ENCODE peak calls at places on chromosomes 16 and 17, in six cellular contexts. One of them, this sample, is unnamed.

GRCh38 chr16:57903656-57904055 is 67.3 kb downstream of the CNGB1 start:
- DNase-seq in fibroblast of lung: no peak
- DNase-seq in neural progenitor cell: no peak
- DNase-seq in GM23248: no peak
- DNase-seq in PC-9: no peak
- DNase-seq in GM12878: no peak
- DNase-seq in this sample: no peak

GRCh38 chr17:82483204-82483660 is 24.7 kb downstream of the NARF start:
- DNase-seq in GM12878: no peak
- DNase-seq in neural progenitor cell: no peak
- DNase-seq in GM23248: no peak
- DNase-seq in fibroblast of lung: no peak
- DNase-seq in PC-9: no peak
- DNase-seq in this sample: peak; percentile 34

GRCh38 chr17:40552806-40553693 is 12.2 kb downstream of the CCR7 start:
- DNase-seq in PC-9: no peak
- DNase-seq in fibroblast of lung: peak; percentile 43
- DNase-seq in neural progenitor cell: no peak
- DNase-seq in GM23248: peak; percentile 47
- DNase-seq in GM12878: no peak
- DNase-seq in this sample: no peak

GRCh38 chr17:38465420-38466345 is 37.4 kb downstream of the ARHGAP23 start:
- DNase-seq in neural progenitor cell: no peak
- DNase-seq in PC-9: no peak
- DNase-seq in GM12878: no peak
- DNase-seq in fibroblast of lung: peak; percentile 84
- DNase-seq in GM23248: peak; percentile 96
- DNase-seq in this sample: peak; percentile 98

GRCh38 chr16:15484662-15485061 is 50.3 kb downstream of the BMERB1 start:
- DNase-seq in neural progenitor cell: no peak
- DNase-seq in fibroblast of lung: peak; percentile 69
- DNase-seq in GM23248: peak; percentile 33
- DNase-seq in PC-9: peak; percentile 60
- DNase-seq in GM12878: no peak
- DNase-seq in this sample: no peak

GRCh38 chr17:17784599-17785264 is 52.1 kb downstream of the SREBF1 start:
- DNase-seq in GM12878: no peak
- DNase-seq in GM23248: peak; percentile 60
- DNase-seq in PC-9: no peak
- DNase-seq in fibroblast of lung: no peak
- DNase-seq in neural progenitor cell: peak; percentile 56
- DNase-seq in this sample: no peak

GRCh38 chr16:11162571-11163268 is 93.3 kb downstream of the SOCS1 start:
- DNase-seq in PC-9: peak; percentile 19
- DNase-seq in fibroblast of lung: no peak
- DNase-seq in GM23248: no peak
- DNase-seq in GM12878: no peak
- DNase-seq in neural progenitor cell: no peak
- DNase-seq in this sample: peak; percentile 46

GRCh38 chr17:46045639-46046038 is 46.6 kb downstream of the STH start:
- DNase-seq in neural progenitor cell: no peak
- DNase-seq in GM12878: no peak
- DNase-seq in fibroblast of lung: peak; percentile 15
- DNase-seq in GM23248: no peak
- DNase-seq in PC-9: no peak
- DNase-seq in this sample: no peak

GRCh38 chr17:55056530-55056929 is 88.0 kb downstream of the STXBP4 start:
- DNase-seq in GM23248: no peak
- DNase-seq in GM12878: no peak
- DNase-seq in PC-9: peak; percentile 70
- DNase-seq in fibroblast of lung: peak; percentile 30
- DNase-seq in neural progenitor cell: no peak
- DNase-seq in this sample: no peak

GRCh38 chr16:87669672-87670071 is 67.4 kb downstream of the JPH3 start:
- DNase-seq in PC-9: no peak
- DNase-seq in neural progenitor cell: no peak
- DNase-seq in fibroblast of lung: no peak
- DNase-seq in GM12878: no peak
- DNase-seq in GM23248: no peak
- DNase-seq in this sample: no peak

GRCh38 chr17:67013891-67014290 is 30.5 kb upstream of the CACNG1 start:
- DNase-seq in neural progenitor cell: no peak
- DNase-seq in fibroblast of lung: no peak
- DNase-seq in PC-9: no peak
- DNase-seq in GM12878: no peak
- DNase-seq in GM23248: no peak
- DNase-seq in this sample: no peak

GRCh38 chr16:56844056-56844455 is 21.0 kb upstream of the SLC12A3 start:
- DNase-seq in neural progenitor cell: no peak
- DNase-seq in fibroblast of lung: no peak
- DNase-seq in GM23248: no peak
- DNase-seq in GM12878: no peak
- DNase-seq in PC-9: no peak
- DNase-seq in this sample: no peak

GRCh38 chr17:73731733-73732132 is 87.5 kb upstream of the SDK2 start:
- DNase-seq in GM23248: no peak
- DNase-seq in GM12878: no peak
- DNase-seq in PC-9: no peak
- DNase-seq in fibroblast of lung: no peak
- DNase-seq in neural progenitor cell: no peak
- DNase-seq in this sample: peak; percentile 66

GRCh38 chr17:74831442-74832146 is 28.1 kb downstream of the GRIN2C start:
- DNase-seq in GM12878: no peak
- DNase-seq in GM23248: no peak
- DNase-seq in neural progenitor cell: no peak
- DNase-seq in PC-9: no peak
- DNase-seq in fibroblast of lung: no peak
- DNase-seq in this sample: no peak

GRCh38 chr16:67521095-67521804 is 7.4 kb upstream of the RIPOR1 start:
- DNase-seq in GM23248: peak; percentile 97
- DNase-seq in neural progenitor cell: peak; percentile 98
- DNase-seq in GM12878: peak; percentile 87
- DNase-seq in fibroblast of lung: peak; percentile 88
- DNase-seq in PC-9: peak; percentile 82
- DNase-seq in this sample: peak; percentile 98

GRCh38 chr17:18626152-18626870 is 17.9 kb downstream of the TBC1D28 start:
- DNase-seq in PC-9: no peak
- DNase-seq in GM23248: no peak
- DNase-seq in fibroblast of lung: no peak
- DNase-seq in GM12878: no peak
- DNase-seq in neural progenitor cell: no peak
- DNase-seq in this sample: peak; percentile 32

GRCh38 chr17:79820959-79821330 is 18.3 kb downstream of the CBX4 start:
- DNase-seq in PC-9: no peak
- DNase-seq in GM23248: no peak
- DNase-seq in fibroblast of lung: no peak
- DNase-seq in GM12878: no peak
- DNase-seq in neural progenitor cell: no peak
- DNase-seq in this sample: no peak

GRCh38 chr17:66964930-66965800 is 658 bp downstream of the CACNG4 start:
- DNase-seq in GM12878: no peak
- DNase-seq in GM23248: no peak
- DNase-seq in neural progenitor cell: peak; percentile 74
- DNase-seq in fibroblast of lung: no peak
- DNase-seq in PC-9: no peak
- DNase-seq in this sample: peak; percentile 90

GRCh38 chr16:20300312-20301097 is 26.8 kb downstream of the GP2 start:
- DNase-seq in PC-9: no peak
- DNase-seq in fibroblast of lung: peak; percentile 7
- DNase-seq in GM12878: peak; percentile 46
- DNase-seq in neural progenitor cell: peak; percentile 79
- DNase-seq in GM23248: peak; percentile 73
- DNase-seq in this sample: peak; percentile 81

GRCh38 chr17:57215317-57215716 is 41.0 kb upstream of the MSI2 start:
- DNase-seq in fibroblast of lung: peak; percentile 12
- DNase-seq in GM23248: no peak
- DNase-seq in GM12878: no peak
- DNase-seq in neural progenitor cell: no peak
- DNase-seq in PC-9: peak; percentile 58
- DNase-seq in this sample: no peak

GRCh38 chr17:40612510-40613244 is 34.9 kb downstream of the SMARCE1 start:
- DNase-seq in neural progenitor cell: no peak
- DNase-seq in GM12878: no peak
- DNase-seq in PC-9: no peak
- DNase-seq in fibroblast of lung: no peak
- DNase-seq in GM23248: peak; percentile 12
- DNase-seq in this sample: no peak

GRCh38 chr16:63289834-63290460 is 1253.7 kb upstream of the CDH8 start:
- DNase-seq in fibroblast of lung: peak; percentile 1
- DNase-seq in GM23248: peak; percentile 38
- DNase-seq in PC-9: no peak
- DNase-seq in neural progenitor cell: peak; percentile 75
- DNase-seq in GM12878: no peak
- DNase-seq in this sample: peak; percentile 14

GRCh38 chr16:11705311-11705710 is 37.1 kb downstream of the SNN start:
- DNase-seq in PC-9: no peak
- DNase-seq in GM23248: no peak
- DNase-seq in neural progenitor cell: no peak
- DNase-seq in GM12878: no peak
- DNase-seq in fibroblast of lung: no peak
- DNase-seq in this sample: no peak

DNA sequence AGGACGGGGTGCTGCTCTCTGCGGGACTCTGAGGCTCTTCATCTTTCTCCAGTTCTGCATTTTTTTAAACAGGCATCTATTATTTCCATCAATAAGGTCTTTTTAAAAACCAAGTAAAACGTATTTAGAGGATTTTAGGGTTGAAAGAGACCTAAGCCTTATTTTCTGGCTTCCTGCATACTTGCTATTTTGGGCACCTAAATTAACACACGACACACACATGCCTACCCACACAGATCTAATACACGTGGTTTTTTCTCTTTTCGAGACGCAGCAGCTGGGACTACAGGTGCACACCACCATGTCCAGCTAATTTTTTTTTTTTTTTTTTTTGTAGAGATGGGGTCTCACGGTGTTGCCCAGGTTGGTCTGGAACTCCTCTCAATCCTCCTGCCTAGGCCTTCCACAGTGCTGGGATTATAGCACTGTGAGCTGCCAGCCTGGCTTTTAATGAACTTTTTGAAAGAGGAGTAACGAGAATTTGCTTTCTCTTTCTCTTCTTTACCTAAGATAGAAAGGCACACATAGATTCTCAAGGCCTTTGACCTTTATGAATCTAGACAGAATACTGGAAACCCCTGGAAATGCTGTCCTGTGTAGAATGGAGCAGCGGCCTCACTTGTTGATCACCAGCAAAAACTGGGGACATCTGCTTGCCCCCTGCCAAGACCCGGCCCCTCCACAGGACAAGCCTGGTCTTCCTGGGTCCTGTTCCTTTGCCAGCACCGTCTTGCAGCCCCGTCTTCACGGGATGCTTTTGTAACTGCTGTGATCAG is 13.8 kb downstream of the DNAAF8 start:
- DNase-seq in fibroblast of lung: no peak
- DNase-seq in PC-9: no peak
- DNase-seq in GM12878: no peak
- DNase-seq in neural progenitor cell: no peak
- DNase-seq in GM23248: no peak
- DNase-seq in this sample: peak; percentile 68
- H2AFZ ChIP-seq in fibroblast of lung: no peak overlapping the region
- H2AFZ ChIP-seq in PC-9: no peak overlapping the region
- H2AFZ ChIP-seq in GM12878: no peak overlapping the region
- H2AFZ ChIP-seq in neural progenitor cell: no peak overlapping the region
- H2AFZ ChIP-seq in GM23248: no peak overlapping the region
- H2AFZ ChIP-seq in this sample: no peak overlapping the region

GRCh38 chr16:29809850-29810698 is 1.9 kb upstream of the PRRT2 start:
- DNase-seq in neural progenitor cell: peak; percentile 52
- DNase-seq in fibroblast of lung: no peak
- DNase-seq in PC-9: no peak
- DNase-seq in GM12878: no peak
- DNase-seq in GM23248: peak; percentile 54
- DNase-seq in this sample: peak; percentile 95

GRCh38 chr16:29808219-29808900 is 2.0 kb downstream of the MAZ start:
- DNase-seq in fibroblast of lung: no peak
- DNase-seq in GM12878: no peak
- DNase-seq in neural progenitor cell: no peak
- DNase-seq in PC-9: no peak
- DNase-seq in GM23248: no peak
- DNase-seq in this sample: peak; percentile 59

GRCh38 chr16:29807426-29808218 is 1.3 kb downstream of the MAZ start:
- DNase-seq in GM23248: peak; percentile 96
- DNase-seq in PC-9: peak; percentile 88
- DNase-seq in GM12878: no peak
- DNase-seq in neural progenitor cell: peak; percentile 89
- DNase-seq in fibroblast of lung: peak; percentile 96
- DNase-seq in this sample: peak; percentile 98

GRCh38 chr16:29810699-29811169 is 1.3 kb upstream of the PRRT2 start:
- DNase-seq in fibroblast of lung: no peak
- DNase-seq in PC-9: no peak
- DNase-seq in GM23248: no peak
- DNase-seq in GM12878: no peak
- DNase-seq in neural progenitor cell: peak; percentile 46
- DNase-seq in this sample: no peak

GRCh38 chr16:29809031-29809747 is 2.8 kb upstream of the PRRT2 start:
- DNase-seq in PC-9: no peak
- DNase-seq in fibroblast of lung: no peak
- DNase-seq in GM12878: no peak
- DNase-seq in GM23248: no peak
- DNase-seq in neural progenitor cell: no peak
- DNase-seq in this sample: peak; percentile 82
- H2AFZ ChIP-seq in PC-9: no peak overlapping the region
- H2AFZ ChIP-seq in fibroblast of lung: no peak overlapping the region
- H2AFZ ChIP-seq in GM12878: no peak overlapping the region
- H2AFZ ChIP-seq in GM23248: no peak overlapping the region
- H2AFZ ChIP-seq in neural progenitor cell: no peak overlapping the region
- H2AFZ ChIP-seq in this sample: no peak overlapping the region

GRCh38 chr16:4212934-4213296 is 29.0 kb downstream of the SRL start:
- DNase-seq in fibroblast of lung: peak; percentile 67
- DNase-seq in GM12878: no peak
- DNase-seq in PC-9: peak; percentile 76
- DNase-seq in GM23248: peak; percentile 66
- DNase-seq in neural progenitor cell: no peak
- DNase-seq in this sample: peak; percentile 79

GRCh38 chr16:4213721-4214120 is 28.2 kb downstream of the SRL start:
- DNase-seq in fibroblast of lung: peak; percentile 24
- DNase-seq in PC-9: peak; percentile 84
- DNase-seq in GM12878: no peak
- DNase-seq in neural progenitor cell: no peak
- DNase-seq in GM23248: peak; percentile 37
- DNase-seq in this sample: no peak

GRCh38 chr16:4212207-4212933 is 29.5 kb downstream of the SRL start:
- DNase-seq in GM12878: no peak
- DNase-seq in neural progenitor cell: no peak
- DNase-seq in fibroblast of lung: no peak
- DNase-seq in PC-9: no peak
- DNase-seq in GM23248: no peak
- DNase-seq in this sample: no peak

GRCh38 chr16:4215106-4215505 is 26.8 kb downstream of the SRL start:
- DNase-seq in PC-9: peak; percentile 8
- DNase-seq in GM23248: no peak
- DNase-seq in neural progenitor cell: no peak
- DNase-seq in fibroblast of lung: no peak
- DNase-seq in GM12878: no peak
- DNase-seq in this sample: no peak

GRCh38 chr16:4214215-4214621 is 27.7 kb downstream of the SRL start:
- DNase-seq in fibroblast of lung: peak; percentile 99
- DNase-seq in GM23248: peak; percentile 93
- DNase-seq in neural progenitor cell: no peak
- DNase-seq in GM12878: no peak
- DNase-seq in PC-9: peak; percentile 93
- DNase-seq in this sample: peak; percentile 98
- H2AFZ ChIP-seq in fibroblast of lung: no peak overlapping the region
- H2AFZ ChIP-seq in GM23248: no peak overlapping the region
- H2AFZ ChIP-seq in neural progenitor cell: no peak overlapping the region
- H2AFZ ChIP-seq in GM12878: no peak overlapping the region
- H2AFZ ChIP-seq in PC-9: no peak overlapping the region
- H2AFZ ChIP-seq in this sample: no peak overlapping the region

GRCh38 chr16:73065617-73066313 is 17.8 kb upstream of the ZFHX3 start:
- DNase-seq in GM23248: peak; percentile 56
- DNase-seq in fibroblast of lung: peak; percentile 7
- DNase-seq in PC-9: no peak
- DNase-seq in neural progenitor cell: peak; percentile 66
- DNase-seq in GM12878: no peak
- DNase-seq in this sample: peak; percentile 84
- H2AFZ ChIP-seq in GM23248: peak overlapping the region; percentile 66
- H2AFZ ChIP-seq in fibroblast of lung: no peak overlapping the region
- H2AFZ ChIP-seq in PC-9: no peak overlapping the region
- H2AFZ ChIP-seq in neural progenitor cell: peak overlapping the region; percentile 44
- H2AFZ ChIP-seq in GM12878: no peak overlapping the region
- H2AFZ ChIP-seq in this sample: peak overlapping the region; percentile 45

This sample was measured in osteoblast.